ENCODE peak calls at places on chromosomes 3 and 15, in eight cellular contexts. P, Z, A, I, V, G, H and O are unnamed samples.

GRCh38 chr3:159451067-159451466 is 537.6 kb upstream of the IL12A start:
- DNase-seq in I (no peak), P (no peak), V (no peak), A (no peak), G (no peak), H (no peak), Z (no peak), O (no peak)

GRCh38 chr3:170644711-170645110 is 58.8 kb upstream of the SLC7A14 start:
- DNase-seq in P (no peak), I (no peak), H (no peak), V (peak; percentile 40), Z (no peak), A (no peak), G (no peak), O (no peak)

GRCh38 chr3:32951410-32951811 is at the start of gene CCR4:
- DNase-seq in G (no peak), P (peak; percentile 69), H (no peak), V (no peak), A (peak; percentile 30), Z (peak; percentile 76), I (no peak), O (no peak)

GRCh38 chr3:139756529-139757103 is 78.8 kb upstream of the NMNAT3 start:
- DNase-seq in A (no peak), V (no peak), I (no peak), H (no peak), G (no peak), P (no peak), Z (no peak), O (no peak)

GRCh38 chr15:71278989-71279756 is 163.9 kb downstream of the THSD4 start:
- DNase-seq in Z (no peak), A (no peak), H (no peak), V (peak; percentile 95), I (peak; percentile 41), G (peak; percentile 86), P (no peak), O (no peak)

GRCh38 chr15:59420986-59421618 is 16.9 kb upstream of the FAM81A start:
- DNase-seq in G (no peak), P (no peak), V (peak; percentile 8), H (no peak), A (no peak), Z (no peak), I (no peak), O (peak; percentile 84)

GRCh38 chr3:15647629-15648167 is 46.2 kb downstream of the BTD start:
- DNase-seq in V (no peak), A (peak; percentile 40), P (peak; percentile 61), G (peak; percentile 83), Z (no peak), H (no peak), I (peak; percentile 87), O (no peak)

GRCh38 chr3:29759021-29759359 is 478.1 kb downstream of the RBMS3 start:
- DNase-seq in Z (no peak), V (peak; percentile 52), A (no peak), G (peak; percentile 38), P (no peak), H (no peak), I (no peak), O (no peak)

GRCh38 chr3:134796313-134797079 is 1.4 kb downstream of the EPHB1 start:
- DNase-seq in A (no peak), H (peak; percentile 20), I (no peak), Z (no peak), P (no peak), V (no peak), G (no peak), O (no peak)

GRCh38 chr3:190122198-190122771 is 1.6 kb upstream of the P3H2 start:
- DNase-seq in A (no peak), V (no peak), Z (no peak), I (no peak), H (no peak), G (no peak), P (no peak), O (no peak)

GRCh38 chr3:113555138-113555537 is 22.8 kb downstream of the SIDT1 start:
- DNase-seq in P (no peak), V (no peak), H (no peak), A (no peak), G (no peak), I (no peak), Z (no peak), O (no peak)

GRCh38 chr3:46929324-46929723 is 47.2 kb downstream of the CCDC12 start:
- DNase-seq in H (peak; percentile 71), G (peak; percentile 91), P (no peak), A (no peak), Z (no peak), I (peak; percentile 43), V (no peak), O (no peak)

GRCh38 chr3:52894756-52895155 is 2.6 kb downstream of the STIMATE start:
- DNase-seq in Z (no peak), V (no peak), G (no peak), I (no peak), P (no peak), H (no peak), A (no peak), O (no peak)

GRCh38 chr3:29178809-29179793 is 101.8 kb upstream of the RBMS3 start:
- DNase-seq in A (no peak), G (no peak), P (no peak), I (no peak), V (no peak), Z (no peak), H (no peak), O (no peak)

GRCh38 chr3:58999779-59000170 is 50.0 kb downstream of the CFAP20DC start:
- DNase-seq in I (no peak), Z (peak; percentile 63), V (no peak), H (no peak), P (no peak), A (no peak), G (no peak), O (no peak)

GRCh38 chr15:79339588-79340314 is 28.8 kb downstream of the TMED3 start:
- DNase-seq in G (no peak), A (no peak), P (no peak), H (no peak), Z (peak; percentile 78), V (peak; percentile 43), I (peak; percentile 23), O (no peak)

GRCh38 chr3:149179225-149179624 is 42.4 kb downstream of the CP start:
- DNase-seq in P (no peak), G (no peak), V (no peak), A (no peak), H (no peak), Z (no peak), I (no peak), O (no peak)

GRCh38 chr15:74901612-74902063 is 5.0 kb downstream of the FAM219B start:
- DNase-seq in V (peak; percentile 27), P (peak; percentile 54), Z (peak; percentile 78), A (peak; percentile 49), I (peak; percentile 64), H (no peak), G (peak; percentile 66), O (no peak)

GRCh38 chr3:52046186-52046913 is 10.0 kb downstream of the DUSP7 start:
- DNase-seq in Z (no peak), P (no peak), A (no peak), G (no peak), V (peak; percentile 78), I (no peak), H (no peak), O (no peak)